ENCODE peak calls at places on chromosomes 2 and 18, in nine cellular contexts. I is dorsolateral prefrontal cortex, H is body of pancreas, B is uterus, C is astrocyte of the cerebellum, M is GM13976, E is GM06990, U is AG10803, G is K562. L is an unnamed sample.

GRCh38 chr2:123958011-123958410 is 67.1 kb upstream of the CNTNAP5 start:
- DNase-seq in I (no peak), H (no peak), B (no peak), C (no peak), M (no peak), E (no peak), U (no peak), G (no peak), L (no peak)

GRCh38 chr2:237687666-237688065 is 60.3 kb downstream of the LRRFIP1 start:
- DNase-seq in I (no peak), H (peak; percentile 53), B (peak; percentile 98), C (peak; percentile 84), M (peak; percentile 82), E (peak; percentile 68), U (peak; percentile 100), G (peak; percentile 45), L (no peak)

GRCh38 chr2:151437630-151438029 is 27.9 kb downstream of the RIF1 start:
- DNase-seq in I (no peak), H (no peak), B (no peak), C (peak; percentile 11), M (peak; percentile 36), E (peak; percentile 22), U (peak; percentile 32), G (peak; percentile 25), L (no peak)

GRCh38 chr2:86764661-86765307 is 25.9 kb downstream of the CD8A start:
- DNase-seq in I (no peak), H (no peak), B (no peak), C (peak; percentile 32), M (peak; percentile 61), E (no peak), U (peak; percentile 36), G (peak; percentile 38), L (no peak)

GRCh38 chr2:159045545-159046454 is 77.4 kb downstream of the TANC1 start:
- DNase-seq in I (no peak), H (no peak), B (no peak), C (peak; percentile 79), M (no peak), E (no peak), U (peak; percentile 45), G (no peak), L (no peak)

GRCh38 chr2:17479875-17480274 is 38.4 kb downstream of the RAD51AP2 start:
- DNase-seq in I (no peak), H (no peak), B (no peak), C (peak; percentile 22), M (no peak), E (no peak), U (no peak), G (no peak), L (no peak)

GRCh38 chr18:37540424-37541121 is 25.0 kb downstream of the CELF4 start:
- DNase-seq in I (no peak), H (no peak), B (no peak), C (no peak), M (no peak), E (no peak), U (no peak), G (no peak), L (no peak)

GRCh38 chr2:37554157-37554515 is 117.3 kb downstream of the CDC42EP3 start:
- DNase-seq in I (no peak), H (no peak), B (no peak), C (no peak), M (no peak), E (no peak), U (no peak), G (no peak), L (no peak)

GRCh38 chr18:46917108-46917807 is at the start of the genes KATNAL2 and PIAS2:
- DNase-seq in I (peak; percentile 91), H (peak; percentile 86), B (peak; percentile 58), C (no peak), M (peak; percentile 87), E (peak; percentile 91), U (peak; percentile 65), G (peak; percentile 79), L (peak; percentile 86)

GRCh38 chr18:48803951-48804855 is 146.6 kb downstream of the SMAD7 start:
- DNase-seq in I (peak; percentile 26), H (no peak), B (peak; percentile 8), C (no peak), M (no peak), E (no peak), U (no peak), G (no peak), L (peak; percentile 72)

GRCh38 chr18:37138456-37138855 is 309.5 kb downstream of the KIAA1328 start:
- DNase-seq in I (no peak), H (no peak), B (no peak), C (no peak), M (no peak), E (no peak), U (no peak), G (no peak), L (no peak)

GRCh38 chr18:8813621-8814020 is 108.3 kb downstream of the MTCL1 start:
- DNase-seq in I (no peak), H (no peak), B (no peak), C (no peak), M (no peak), E (no peak), U (peak; percentile 95), G (no peak), L (no peak)

GRCh38 chr18:78637442-78638402 is 341.9 kb upstream of the SALL3 start:
- DNase-seq in I (no peak), H (no peak), B (no peak), C (no peak), M (no peak), E (no peak), U (no peak), G (no peak), L (no peak)

GRCh38 chr2:208315081-208315788 is 49.2 kb downstream of the PIKFYVE start:
- DNase-seq in I (no peak), H (no peak), B (peak; percentile 58), C (no peak), M (peak; percentile 40), E (peak; percentile 71), U (peak; percentile 75), G (no peak), L (no peak)

GRCh38 chr2:201698588-201699226 is at the start of gene MPP4:
- DNase-seq in I (no peak), H (no peak), B (no peak), C (no peak), M (no peak), E (no peak), U (peak; percentile 87), G (no peak), L (no peak)

GRCh38 chr18:5993938-5994337 is 98.6 kb upstream of the TMEM200C start:
- DNase-seq in I (no peak), H (no peak), B (no peak), C (no peak), M (no peak), E (no peak), U (no peak), G (no peak), L (no peak)

GRCh38 chr2:68294187-68294586 is 25.6 kb downstream of the CNRIP1 start:
- DNase-seq in I (no peak), H (no peak), B (no peak), C (no peak), M (no peak), E (no peak), U (no peak), G (no peak), L (no peak)
- TF ChIP-seq CTCF in I (no peak), H (no peak), B (no peak), C (no peak), M (no peak), E (no peak), U (no peak), G (peak; percentile 7), L (no peak)

GRCh38 chr2:39779926-39780325 is 868 bp upstream of the THUMPD2 start:
- DNase-seq in I (no peak), H (no peak), B (no peak), C (no peak), M (no peak), E (no peak), U (no peak), G (peak; percentile 66), L (no peak)

GRCh38 chr2:39780825-39781600 is 2.0 kb upstream of the THUMPD2 start:
- DNase-seq in I (no peak), H (no peak), B (peak; percentile 24), C (no peak), M (no peak), E (no peak), U (no peak), G (peak; percentile 68), L (no peak)

GRCh38 chr2:39778233-39778632 is 825 bp downstream of the THUMPD2 start:
- DNase-seq in I (no peak), H (no peak), B (no peak), C (no peak), M (no peak), E (no peak), U (no peak), G (no peak), L (no peak)

GRCh38 chr2:39781697-39782096 is 2.6 kb upstream of the THUMPD2 start:
- DNase-seq in I (no peak), H (no peak), B (no peak), C (no peak), M (no peak), E (no peak), U (no peak), G (no peak), L (no peak)

GRCh38 chr2:39778775-39779751 is at the start of gene THUMPD2:
- DNase-seq in I (peak; percentile 82), H (peak; percentile 80), B (peak; percentile 56), C (no peak), M (peak; percentile 86), E (peak; percentile 84), U (peak; percentile 68), G (peak; percentile 90), L (no peak)
- TF ChIP-seq CTCF in I (no peak), H (no peak), B (no peak), C (no peak), M (no peak), E (no peak), U (no peak), G (no peak), L (peak; percentile 19)

DNA sequence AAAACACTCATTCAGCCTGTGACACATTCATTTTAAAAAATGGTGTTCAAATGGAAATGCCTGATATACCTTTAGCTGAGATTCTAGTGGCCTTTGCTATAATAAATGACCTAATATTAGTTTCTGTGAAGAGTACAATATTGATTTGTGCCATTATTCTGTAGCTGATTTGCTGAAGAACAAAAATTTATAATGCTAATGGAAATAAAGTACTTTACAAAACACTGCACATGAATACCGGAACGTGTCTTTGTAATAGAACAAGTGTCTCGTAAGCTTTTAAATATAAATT is 138.7 kb downstream of the WDR7 start:
- DNase-seq in I (no peak), H (no peak), B (no peak), C (no peak), M (no peak), E (no peak), U (no peak), G (no peak), L (no peak)
- TF ChIP-seq CTCF in I (no peak), H (no peak), B (no peak), C (no peak), M (no peak), E (no peak), U (no peak), G (no peak), L (peak; percentile 38)

DNA sequence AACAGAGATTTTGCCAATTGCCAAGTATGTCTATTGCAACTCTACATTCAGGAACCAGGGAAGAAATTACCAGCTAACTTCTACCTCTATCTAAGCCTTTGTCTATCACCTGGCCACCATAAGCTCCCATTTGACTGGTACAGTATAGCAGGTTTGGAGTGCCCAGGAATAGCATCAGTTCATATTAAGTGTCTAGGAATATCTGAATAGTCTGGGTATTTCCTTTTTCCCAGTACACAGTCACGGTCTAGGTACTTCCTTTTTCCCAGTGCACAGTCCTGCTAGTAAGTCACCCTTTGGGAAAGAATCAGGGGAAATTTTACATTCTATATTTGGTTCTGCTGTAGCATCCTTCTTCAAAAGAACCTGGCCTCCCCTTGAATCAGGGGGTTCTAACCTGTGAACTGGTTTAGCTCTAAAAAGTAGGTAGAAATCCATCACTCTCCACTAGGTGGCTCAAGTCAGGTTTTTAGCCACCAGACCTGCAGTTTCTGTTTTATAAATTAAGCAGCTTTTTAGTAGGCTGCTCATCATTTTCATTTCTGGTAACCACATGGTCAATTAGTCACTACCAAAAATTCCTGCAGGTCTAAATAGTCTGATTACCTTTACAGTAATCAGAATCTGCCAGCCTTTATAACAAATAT is 49.3 kb upstream of the DNAJC10 start:
- DNase-seq in I (no peak), H (no peak), B (no peak), C (no peak), M (peak; percentile 31), E (no peak), U (peak; percentile 10), G (peak; percentile 49), L (no peak)
- TF ChIP-seq CTCF in I (peak; percentile 26), H (peak; percentile 41), B (no peak), C (peak; percentile 59), M (no peak), E (peak; percentile 63), U (peak; percentile 53), G (peak; percentile 37), L (peak; percentile 80)